ENCODE peak calls at places on chromosomes 4 and X, in seven cellular contexts. D is activated CD8-positive, alpha-beta memory T cell treated with anti-CD3 and anti-CD28 coated beads for 4 hours; S is stimulated activated CD8-positive, alpha-beta memory T cell treated with anti-CD3 and anti-CD28 coated beads, Interleukin-7, amount 100 ng/mL, for 1 hour; I is choroid plexus epithelial cell; B is ecto neural progenitor cell; O is tibial artery; V is dermis microvascular lymphatic vessel endothelial cell. R is an unnamed sample.

GRCh38 chrX:46404774-46405173 is 140.4 kb downstream of the ZNF674 start:
- DNase-seq in D (no peak), S (no peak), I (no peak), B (no peak), O (no peak), V (no peak), R (no peak)

GRCh38 chr4:112857461-112857860 is 192.0 kb upstream of the ANK2 start:
- DNase-seq in D (no peak), S (no peak), I (peak), B (no peak), O (no peak), V (no peak), R (peak)

GRCh38 chr4:38805530-38806145 is 1.0 kb upstream of the TLR1 start:
- DNase-seq in D (no peak), S (no peak), I (peak), B (no peak), O (peak), V (no peak), R (no peak)

GRCh38 chr4:119493419-119493818 is 135.2 kb downstream of the PDE5A start:
- DNase-seq in D (no peak), S (no peak), I (peak), B (no peak), O (no peak), V (no peak), R (no peak)

GRCh38 chr4:5888706-5889696 is 3.9 kb downstream of the CRMP1 start:
- DNase-seq in D (no peak), S (no peak), I (no peak), B (no peak), O (no peak), V (no peak), R (no peak)

GRCh38 chr4:1325681-1326635 is 21.1 kb upstream of the UVSSA start:
- DNase-seq in D (no peak), S (no peak), I (no peak), B (no peak), O (no peak), V (no peak), R (no peak)

GRCh38 chr4:4423706-4424498 is 37.0 kb downstream of the NSG1 start:
- DNase-seq in D (no peak), S (no peak), I (no peak), B (no peak), O (peak), V (no peak), R (peak)

GRCh38 chrX:132940727-132941162 is 17.7 kb downstream of the HS6ST2 start:
- DNase-seq in D (no peak), S (no peak), I (peak), B (no peak), O (no peak), V (no peak), R (no peak)

GRCh38 chrX:152908486-152908885 is 10.6 kb downstream of the ZNF185 start:
- DNase-seq in D (no peak), S (no peak), I (no peak), B (no peak), O (no peak), V (no peak), R (no peak)

GRCh38 chr4:3898098-3898497 is 131.9 kb downstream of the ADRA2C start:
- DNase-seq in D (no peak), S (no peak), I (no peak), B (no peak), O (no peak), V (no peak), R (no peak)

GRCh38 chr4:155377281-155377680 is 516 bp upstream of the MAP9 start:
- DNase-seq in D (no peak), S (no peak), I (peak), B (no peak), O (no peak), V (no peak), R (no peak)

GRCh38 chr4:113060853-113061252 is 11.4 kb downstream of the ANK2 start:
- DNase-seq in D (no peak), S (no peak), I (no peak), B (no peak), O (no peak), V (no peak), R (no peak)

GRCh38 chrX:4570141-4570540 is 856.7 kb upstream of the PRKX start:
- DNase-seq in D (no peak), S (no peak), I (no peak), B (no peak), O (no peak), V (no peak), R (no peak)

GRCh38 chrX:13360146-13360545 is 40.3 kb upstream of the ATXN3L start:
- DNase-seq in D (no peak), S (no peak), I (no peak), B (no peak), O (no peak), V (no peak), R (no peak)

GRCh38 chrX:44698328-44698727 is 145.5 kb upstream of the DUSP21 start:
- DNase-seq in D (no peak), S (no peak), I (no peak), B (no peak), O (no peak), V (no peak), R (no peak)

GRCh38 chr4:22869235-22869634 is 176.5 kb downstream of the GBA3 start:
- DNase-seq in D (no peak), S (no peak), I (no peak), B (no peak), O (no peak), V (no peak), R (no peak)

GRCh38 chrX:124217289-124218251 is 114.9 kb upstream of the TEX13D start:
- DNase-seq in D (no peak), S (peak), I (no peak), B (peak), O (no peak), V (no peak), R (no peak)

GRCh38 chr4:148258526-148258925 is 183.7 kb downstream of the NR3C2 start:
- DNase-seq in D (no peak), S (no peak), I (no peak), B (no peak), O (no peak), V (no peak), R (peak)

GRCh38 chr4:19021617-19022016 is 1000.1 kb upstream of the LCORL start:
- DNase-seq in D (no peak), S (no peak), I (no peak), B (no peak), O (no peak), V (no peak), R (no peak)

GRCh38 chr4:88765729-88766128 is 68.1 kb upstream of the NAP1L5 start:
- DNase-seq in D (no peak), S (no peak), I (peak), B (no peak), O (peak), V (peak), R (no peak)

GRCh38 chrX:129961180-129962083 is 21.0 kb upstream of the BCORL1 start:
- DNase-seq in D (no peak), S (peak), I (no peak), B (peak), O (no peak), V (no peak), R (no peak)